ENCODE peak calls at places on chromosomes 2 and 18, in six cellular contexts. One of them, this sample, is unnamed.

GRCh38 chr2:230921806-230922595 is 3.0 kb downstream of the GPR55 start:
- DNase-seq in sigmoid colon: peak
- DNase-seq in GM12865: peak
- DNase-seq in neural progenitor cell: no peak
- DNase-seq in colonic mucosa: no peak
- DNase-seq in Panc1: no peak
- DNase-seq in this sample: no peak

GRCh38 chr2:128105072-128105471 is 14.1 kb downstream of the UGGT1 start:
- DNase-seq in neural progenitor cell: no peak
- DNase-seq in colonic mucosa: no peak
- DNase-seq in GM12865: no peak
- DNase-seq in Panc1: no peak
- DNase-seq in sigmoid colon: no peak
- DNase-seq in this sample: no peak

GRCh38 chr2:47046271-47046670 is 108.8 kb downstream of the STPG4 start:
- DNase-seq in GM12865: no peak
- DNase-seq in sigmoid colon: no peak
- DNase-seq in neural progenitor cell: peak
- DNase-seq in colonic mucosa: no peak
- DNase-seq in Panc1: no peak
- DNase-seq in this sample: no peak

GRCh38 chr2:200471324-200471848 is 38.5 kb downstream of the KCTD18 start:
- DNase-seq in Panc1: no peak
- DNase-seq in colonic mucosa: no peak
- DNase-seq in sigmoid colon: no peak
- DNase-seq in neural progenitor cell: peak
- DNase-seq in GM12865: peak
- DNase-seq in this sample: no peak

GRCh38 chr2:152755029-152755428 is 36.6 kb downstream of the ARL6IP6 start:
- DNase-seq in sigmoid colon: no peak
- DNase-seq in GM12865: peak
- DNase-seq in colonic mucosa: no peak
- DNase-seq in neural progenitor cell: peak
- DNase-seq in Panc1: peak
- DNase-seq in this sample: no peak

GRCh38 chr2:120550274-120550673 is 185.4 kb upstream of the GLI2 start:
- DNase-seq in GM12865: no peak
- DNase-seq in colonic mucosa: no peak
- DNase-seq in neural progenitor cell: no peak
- DNase-seq in Panc1: no peak
- DNase-seq in sigmoid colon: no peak
- DNase-seq in this sample: no peak

GRCh38 chr2:168183308-168183997 is 63.9 kb downstream of the STK39 start:
- DNase-seq in neural progenitor cell: no peak
- DNase-seq in GM12865: no peak
- DNase-seq in colonic mucosa: no peak
- DNase-seq in Panc1: no peak
- DNase-seq in sigmoid colon: no peak
- DNase-seq in this sample: no peak

GRCh38 chr18:41391616-41392610 is 563.1 kb upstream of the PIK3C3 start:
- DNase-seq in sigmoid colon: no peak
- DNase-seq in Panc1: peak
- DNase-seq in GM12865: peak
- DNase-seq in neural progenitor cell: peak
- DNase-seq in colonic mucosa: peak
- DNase-seq in this sample: no peak

GRCh38 chr2:123953848-123954247 is 71.2 kb upstream of the CNTNAP5 start:
- DNase-seq in Panc1: no peak
- DNase-seq in sigmoid colon: no peak
- DNase-seq in GM12865: no peak
- DNase-seq in colonic mucosa: no peak
- DNase-seq in neural progenitor cell: no peak
- DNase-seq in this sample: no peak

GRCh38 chr2:148259674-148260073 is 238.8 kb downstream of the MBD5 start:
- DNase-seq in sigmoid colon: no peak
- DNase-seq in GM12865: peak
- DNase-seq in Panc1: no peak
- DNase-seq in colonic mucosa: no peak
- DNase-seq in neural progenitor cell: no peak
- DNase-seq in this sample: no peak

GRCh38 chr2:26018184-26018716 is 15.6 kb upstream of the RAB10 start:
- DNase-seq in neural progenitor cell: peak
- DNase-seq in Panc1: peak
- DNase-seq in GM12865: no peak
- DNase-seq in sigmoid colon: peak
- DNase-seq in colonic mucosa: peak
- DNase-seq in this sample: peak

GRCh38 chr2:178306351-178307073 is 112.2 kb downstream of the OSBPL6 start:
- DNase-seq in colonic mucosa: peak
- DNase-seq in GM12865: peak
- DNase-seq in Panc1: peak
- DNase-seq in sigmoid colon: no peak
- DNase-seq in neural progenitor cell: peak
- DNase-seq in this sample: no peak

GRCh38 chr18:21831413-21831831 is 90.8 kb downstream of the MIB1 start:
- DNase-seq in neural progenitor cell: peak
- DNase-seq in Panc1: no peak
- DNase-seq in sigmoid colon: no peak
- DNase-seq in colonic mucosa: no peak
- DNase-seq in GM12865: no peak
- DNase-seq in this sample: no peak

GRCh38 chr2:42047488-42048317 is at the start of gene PKDCC:
- DNase-seq in sigmoid colon: peak
- DNase-seq in Panc1: no peak
- DNase-seq in GM12865: peak
- DNase-seq in neural progenitor cell: peak
- DNase-seq in colonic mucosa: peak
- DNase-seq in this sample: peak

GRCh38 chr18:31248783-31249521 is 69.0 kb upstream of the DSG1 start:
- DNase-seq in GM12865: no peak
- DNase-seq in sigmoid colon: no peak
- DNase-seq in colonic mucosa: no peak
- DNase-seq in neural progenitor cell: no peak
- DNase-seq in Panc1: no peak
- DNase-seq in this sample: no peak

GRCh38 chr2:168490015-168490874 is 34.2 kb downstream of the CERS6 start:
- DNase-seq in colonic mucosa: no peak
- DNase-seq in neural progenitor cell: peak
- DNase-seq in GM12865: peak
- DNase-seq in sigmoid colon: no peak
- DNase-seq in Panc1: no peak
- DNase-seq in this sample: no peak

GRCh38 chr2:226452768-226453167 is 346.9 kb downstream of the IRS1 start:
- DNase-seq in colonic mucosa: no peak
- DNase-seq in GM12865: no peak
- DNase-seq in neural progenitor cell: no peak
- DNase-seq in Panc1: no peak
- DNase-seq in sigmoid colon: no peak
- DNase-seq in this sample: no peak

GRCh38 chr18:8073167-8073566 is 506.1 kb downstream of the PTPRM start:
- DNase-seq in colonic mucosa: no peak
- DNase-seq in GM12865: no peak
- DNase-seq in sigmoid colon: no peak
- DNase-seq in neural progenitor cell: no peak
- DNase-seq in Panc1: no peak
- DNase-seq in this sample: no peak

GRCh38 chr18:6576706-6577375 is 152.7 kb upstream of the ARHGAP28 start:
- DNase-seq in sigmoid colon: no peak
- DNase-seq in colonic mucosa: no peak
- DNase-seq in neural progenitor cell: no peak
- DNase-seq in Panc1: no peak
- DNase-seq in GM12865: no peak
- DNase-seq in this sample: no peak

GRCh38 chr18:69588301-69588700 is 187.6 kb downstream of the DOK6 start:
- DNase-seq in GM12865: no peak
- DNase-seq in neural progenitor cell: no peak
- DNase-seq in Panc1: no peak
- DNase-seq in sigmoid colon: no peak
- DNase-seq in colonic mucosa: no peak
- DNase-seq in this sample: no peak

GRCh38 chr2:113240150-113240914 is 38.4 kb downstream of the PAX8 start:
- DNase-seq in colonic mucosa: peak
- DNase-seq in Panc1: peak
- DNase-seq in sigmoid colon: peak
- DNase-seq in GM12865: no peak
- DNase-seq in neural progenitor cell: no peak
- DNase-seq in this sample: peak

GRCh38 chr2:27379383-27379839 is 1.1 kb downstream of the ZNF513 start:
- DNase-seq in GM12865: no peak
- DNase-seq in neural progenitor cell: no peak
- DNase-seq in colonic mucosa: no peak
- DNase-seq in sigmoid colon: no peak
- DNase-seq in Panc1: no peak
- DNase-seq in this sample: no peak

GRCh38 chr18:80137137-80137536 is 28.1 kb downstream of the ADNP2 start:
- DNase-seq in colonic mucosa: no peak
- DNase-seq in sigmoid colon: no peak
- DNase-seq in Panc1: no peak
- DNase-seq in neural progenitor cell: no peak
- DNase-seq in GM12865: no peak
- DNase-seq in this sample: no peak

GRCh38 chr2:27249891-27250651 is 12.8 kb downstream of the SLC30A3 start:
- DNase-seq in Panc1: no peak
- DNase-seq in colonic mucosa: peak
- DNase-seq in GM12865: peak
- DNase-seq in neural progenitor cell: peak
- DNase-seq in sigmoid colon: no peak
- DNase-seq in this sample: no peak

GRCh38 chr2:222872551-222872950 is 11.7 kb downstream of the ACSL3 start:
- DNase-seq in colonic mucosa: no peak
- DNase-seq in Panc1: no peak
- DNase-seq in sigmoid colon: no peak
- DNase-seq in neural progenitor cell: no peak
- DNase-seq in GM12865: no peak
- DNase-seq in this sample: no peak

GRCh38 chr2:86305195-86305975 is 32.0 kb downstream of the REEP1 start:
- DNase-seq in Panc1: no peak
- DNase-seq in sigmoid colon: peak
- DNase-seq in GM12865: no peak
- DNase-seq in neural progenitor cell: no peak
- DNase-seq in colonic mucosa: no peak
- DNase-seq in this sample: no peak

DNA sequence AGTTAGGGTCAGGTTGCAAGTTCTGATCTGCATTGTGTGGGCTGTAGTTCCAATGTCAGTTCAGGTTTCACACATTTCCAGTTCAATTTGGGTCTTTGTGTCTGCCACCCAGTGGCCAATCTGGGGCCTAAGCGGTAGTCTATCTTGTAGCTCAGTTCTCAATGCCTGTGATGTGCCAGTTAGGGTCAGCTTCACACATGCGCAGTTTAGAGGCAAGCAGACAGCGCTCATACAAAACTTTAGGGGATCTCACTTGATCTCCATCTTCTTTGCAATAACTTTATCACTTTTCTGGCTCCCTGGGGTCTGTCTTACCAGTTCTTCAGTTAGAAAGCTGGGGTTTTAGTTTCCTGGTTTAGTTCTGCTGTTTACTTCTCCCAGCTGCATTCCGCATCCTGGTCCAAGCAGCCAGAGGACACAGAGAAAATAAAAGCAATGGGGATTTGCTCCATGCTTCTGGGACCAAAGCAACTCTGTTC is 11.0 kb upstream of the ZNF24 start:
- DNase-seq in neural progenitor cell: peak
- DNase-seq in GM12865: peak
- DNase-seq in colonic mucosa: peak
- DNase-seq in sigmoid colon: peak
- DNase-seq in Panc1: peak
- DNase-seq in this sample: peak
- TF ChIP-seq CTCF in neural progenitor cell: peak
- TF ChIP-seq CTCF in GM12865: peak
- TF ChIP-seq CTCF in colonic mucosa: peak
- TF ChIP-seq CTCF in sigmoid colon: peak
- TF ChIP-seq CTCF in Panc1: peak
- TF ChIP-seq CTCF in this sample: peak

DNA sequence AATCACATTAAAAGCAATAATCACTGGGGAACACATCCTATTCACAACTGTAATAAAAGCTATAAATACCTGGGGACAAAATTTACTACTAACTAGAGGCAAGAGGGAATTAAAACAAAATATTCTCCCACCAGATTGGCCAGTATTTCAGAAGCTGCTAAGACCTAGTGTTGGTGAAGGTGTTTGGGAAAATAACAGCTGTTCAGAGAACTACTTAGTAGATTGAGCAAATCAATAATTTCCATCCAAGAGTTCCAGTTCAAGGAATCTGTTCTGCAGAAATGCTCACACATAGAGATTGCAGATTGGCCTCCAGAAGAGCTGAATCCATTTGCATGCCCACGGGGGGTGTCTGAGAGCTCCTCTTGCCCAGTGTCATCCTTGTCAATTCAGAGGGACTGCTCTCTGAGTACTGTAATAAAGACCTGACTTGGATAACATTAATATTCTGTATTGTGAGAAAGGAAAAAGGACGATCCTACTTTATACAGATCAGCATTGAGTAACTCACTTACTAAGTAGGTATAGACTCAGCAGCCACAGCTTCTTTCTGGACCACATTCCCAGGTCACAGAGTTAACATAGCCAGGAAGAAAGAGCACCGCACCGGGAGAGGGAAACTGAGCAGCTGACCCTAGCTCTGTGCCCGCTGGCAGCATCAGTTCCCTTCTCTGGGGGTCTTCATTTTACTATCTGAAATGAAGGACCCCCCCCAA is 5.6 kb downstream of the TUBB6 start:
- DNase-seq in sigmoid colon: peak
- DNase-seq in neural progenitor cell: no peak
- DNase-seq in colonic mucosa: no peak
- DNase-seq in GM12865: no peak
- DNase-seq in Panc1: no peak
- DNase-seq in this sample: no peak
- H3K4me3 ChIP-seq in sigmoid colon: no peak
- H3K4me3 ChIP-seq in neural progenitor cell: no peak
- H3K4me3 ChIP-seq in colonic mucosa: no peak
- H3K4me3 ChIP-seq in GM12865: no peak
- H3K4me3 ChIP-seq in Panc1: no peak
- H3K4me3 ChIP-seq in this sample: no peak

DNA sequence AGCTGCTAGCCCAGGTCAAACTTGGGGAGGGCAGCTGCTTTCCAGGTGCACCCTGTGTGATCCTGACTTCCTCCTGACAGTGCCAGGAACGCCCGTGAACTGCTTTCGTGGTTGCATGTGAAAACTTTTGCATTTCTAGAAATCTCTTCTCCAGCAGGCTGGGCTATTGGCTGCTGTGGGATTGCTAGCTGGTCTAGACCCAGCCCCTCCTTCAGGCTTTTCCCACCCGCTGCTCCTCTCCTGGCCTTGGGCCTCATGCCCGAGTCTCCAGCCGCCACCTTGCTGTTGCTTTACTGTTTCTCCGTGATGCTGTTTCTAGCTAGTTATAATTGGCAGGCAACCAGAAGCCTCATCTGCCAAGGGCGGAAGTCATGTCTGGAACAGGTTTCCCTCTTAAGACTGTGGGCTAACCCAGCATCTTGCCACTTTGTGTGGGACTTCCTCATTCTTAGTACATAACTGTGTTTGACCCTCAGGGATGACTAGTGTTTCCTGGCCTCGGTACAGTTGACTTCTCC is 27.0 kb upstream of the MGAT4A start:
- DNase-seq in GM12865: peak
- DNase-seq in sigmoid colon: peak
- DNase-seq in Panc1: no peak
- DNase-seq in neural progenitor cell: no peak
- DNase-seq in colonic mucosa: peak
- DNase-seq in this sample: peak
- TF ChIP-seq CTCF in GM12865: no peak
- TF ChIP-seq CTCF in sigmoid colon: no peak
- TF ChIP-seq CTCF in Panc1: no peak
- TF ChIP-seq CTCF in neural progenitor cell: no peak
- TF ChIP-seq CTCF in colonic mucosa: no peak
- TF ChIP-seq CTCF in this sample: no peak

GRCh38 chr2:5725794-5726463 is 33.7 kb downstream of the SOX11 start:
- DNase-seq in sigmoid colon: no peak
- DNase-seq in colonic mucosa: no peak
- DNase-seq in Panc1: no peak
- DNase-seq in neural progenitor cell: peak
- DNase-seq in GM12865: no peak
- DNase-seq in this sample: no peak
- H3K4me3 ChIP-seq in sigmoid colon: no peak
- H3K4me3 ChIP-seq in colonic mucosa: no peak
- H3K4me3 ChIP-seq in Panc1: no peak
- H3K4me3 ChIP-seq in neural progenitor cell: peak
- H3K4me3 ChIP-seq in GM12865: no peak
- H3K4me3 ChIP-seq in this sample: peak